ENCODE peak calls at places on chromosomes 1 and 21, in nine cellular contexts. W is heart right ventricle, Q is foreskin fibroblast, C is fibroblast of the aortic adventitia, T is GM06990, M is AG04450, X is nephron progenitor cell, L is IMR-90, K is esophagus muscularis mucosa. F is an unnamed sample.

GRCh38 chr21:42433946-42434551 is 30.3 kb downstream of the UBASH3A start:
- DNase-seq in W (no peak), Q (no peak), C (no peak), T (no peak), M (no peak), X (no peak), L (no peak), K (no peak), F (no peak)

GRCh38 chr1:7405844-7406500 is 365.1 kb upstream of the VAMP3 start:
- DNase-seq in W (peak; percentile 1), Q (no peak), C (no peak), T (no peak), M (no peak), X (no peak), L (no peak), K (peak; percentile 89), F (no peak)

GRCh38 chr1:204358605-204359004 is 1.1 kb downstream of the PLEKHA6 start:
- DNase-seq in W (no peak), Q (no peak), C (no peak), T (no peak), M (no peak), X (no peak), L (no peak), K (no peak), F (no peak)

GRCh38 chr1:25145775-25146381 is 86.4 kb downstream of the SYF2 start:
- DNase-seq in W (no peak), Q (no peak), C (no peak), T (peak; percentile 46), M (no peak), X (peak; percentile 32), L (no peak), K (peak; percentile 78), F (no peak)

GRCh38 chr1:203055166-203055799 is 29.0 kb downstream of the PPFIA4 start:
- DNase-seq in W (no peak), Q (no peak), C (no peak), T (no peak), M (no peak), X (no peak), L (no peak), K (no peak), F (no peak)

GRCh38 chr1:181661569-181661968 is 178.3 kb downstream of the CACNA1E start:
- DNase-seq in W (no peak), Q (no peak), C (no peak), T (no peak), M (no peak), X (no peak), L (no peak), K (no peak), F (no peak)

GRCh38 chr1:95408506-95409136 is 174.6 kb downstream of the RWDD3 start:
- DNase-seq in W (no peak), Q (no peak), C (no peak), T (no peak), M (no peak), X (no peak), L (no peak), K (no peak), F (no peak)

GRCh38 chr1:151693057-151693651 is 23.4 kb downstream of the CELF3 start:
- DNase-seq in W (no peak), Q (peak; percentile 56), C (peak; percentile 59), T (no peak), M (no peak), X (no peak), L (peak; percentile 47), K (no peak), F (peak; percentile 45)

GRCh38 chr1:43522776-43523480 is 7.8 kb upstream of the PTPRF start:
- DNase-seq in W (no peak), Q (peak; percentile 91), C (peak; percentile 45), T (no peak), M (peak; percentile 44), X (no peak), L (peak; percentile 93), K (no peak), F (peak; percentile 83)

GRCh38 chr21:41459884-41460534 is 34.0 kb downstream of the MX1 start:
- DNase-seq in W (no peak), Q (no peak), C (no peak), T (no peak), M (no peak), X (no peak), L (no peak), K (no peak), F (no peak)

DNA sequence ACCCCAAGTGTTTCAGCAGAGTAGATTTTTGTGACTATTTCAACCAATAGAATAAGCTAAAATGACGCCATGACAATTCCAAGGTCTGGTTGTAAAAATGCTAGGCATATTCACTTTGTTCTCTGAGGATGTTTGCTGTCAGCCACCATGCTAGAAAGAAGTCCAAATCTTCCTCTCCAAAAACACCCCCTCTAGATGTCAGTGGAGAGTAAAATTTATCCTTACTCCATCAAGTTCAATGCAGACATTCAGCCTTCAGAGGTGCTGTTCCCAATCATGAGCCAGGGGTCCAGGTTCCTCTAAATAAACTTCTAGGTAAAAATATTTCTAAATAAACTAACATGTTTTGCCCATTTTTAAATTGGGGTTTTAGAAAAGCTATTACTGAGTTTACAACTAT is 395.4 kb upstream of the ADAMTS5 start:
- DNase-seq in W (no peak), Q (no peak), C (peak; percentile 30), T (no peak), M (no peak), X (no peak), L (no peak), K (no peak), F (no peak)
- TF ChIP-seq CTCF in W (peak; percentile 26), Q (no peak), C (peak; percentile 4), T (no peak), M (peak; percentile 21), X (no peak), L (peak; percentile 11), K (peak; percentile 10), F (peak; percentile 53)

DNA sequence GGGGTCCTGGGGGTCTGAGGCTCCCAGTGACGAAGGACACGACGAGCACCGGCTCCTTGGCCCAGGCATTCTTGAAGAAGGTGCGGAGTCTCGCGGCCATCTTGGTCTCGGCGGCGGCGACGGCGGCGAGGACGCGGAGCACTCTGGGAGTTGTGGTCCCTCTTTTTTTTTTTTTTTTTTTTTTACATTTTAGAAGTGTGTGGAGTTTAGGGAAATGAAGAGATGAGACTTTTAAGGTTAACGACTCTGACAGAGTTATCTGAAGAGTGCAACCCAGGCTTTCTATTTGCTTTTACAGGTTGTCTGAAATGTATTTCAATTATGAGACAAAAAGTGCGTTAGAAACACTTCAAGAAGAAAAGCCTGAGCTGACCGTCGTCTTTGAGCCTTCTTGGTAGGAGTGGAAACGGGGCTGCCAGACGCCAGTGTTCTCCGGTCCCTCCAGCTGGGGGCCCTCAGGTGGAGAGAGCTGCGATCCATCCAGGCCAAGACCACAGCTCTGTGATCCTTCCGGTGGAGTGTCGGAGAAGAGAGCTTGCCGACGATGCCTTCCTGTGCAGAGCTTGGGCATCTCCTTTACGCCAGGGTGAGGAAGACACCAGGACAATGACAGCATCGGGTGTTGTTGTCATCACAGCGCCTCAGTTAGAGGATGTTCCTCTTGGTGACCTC is 9.7 kb downstream of the OR2B11 start:
- DNase-seq in W (peak; percentile 57), Q (peak; percentile 83), C (peak; percentile 53), T (peak; percentile 73), M (no peak), X (peak; percentile 39), L (peak; percentile 31), K (no peak), F (peak; percentile 23)
- TF ChIP-seq CTCF in W (no peak), Q (no peak), C (no peak), T (no peak), M (no peak), X (no peak), L (no peak), K (no peak), F (no peak)

DNA sequence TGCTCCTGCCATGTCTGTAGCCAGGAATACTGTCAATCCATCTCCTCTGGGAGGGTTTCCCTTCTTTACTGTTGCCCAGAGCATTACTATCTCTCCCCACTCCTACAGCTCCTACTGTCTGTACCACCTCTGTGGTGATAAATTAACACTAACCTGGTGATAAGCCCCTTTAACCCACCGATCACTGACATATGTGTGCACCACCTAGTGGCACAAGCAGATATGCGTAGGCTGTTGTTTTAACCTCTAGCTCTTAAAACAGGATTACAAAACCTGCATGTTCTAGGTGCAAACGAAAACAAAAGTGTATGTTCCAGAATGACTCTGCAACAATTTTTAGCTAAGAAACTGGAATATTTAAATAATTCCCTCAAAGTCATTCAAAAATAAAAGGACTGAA is 93.9 kb upstream of the BEND5 start:
- DNase-seq in W (no peak), Q (peak; percentile 40), C (peak; percentile 21), T (no peak), M (no peak), X (peak; percentile 7), L (no peak), K (no peak), F (no peak)
- TF ChIP-seq CTCF in W (peak; percentile 32), Q (peak; percentile 37), C (peak; percentile 50), T (peak; percentile 78), M (peak; percentile 31), X (peak; percentile 44), L (peak; percentile 7), K (no peak), F (peak; percentile 9)

DNA sequence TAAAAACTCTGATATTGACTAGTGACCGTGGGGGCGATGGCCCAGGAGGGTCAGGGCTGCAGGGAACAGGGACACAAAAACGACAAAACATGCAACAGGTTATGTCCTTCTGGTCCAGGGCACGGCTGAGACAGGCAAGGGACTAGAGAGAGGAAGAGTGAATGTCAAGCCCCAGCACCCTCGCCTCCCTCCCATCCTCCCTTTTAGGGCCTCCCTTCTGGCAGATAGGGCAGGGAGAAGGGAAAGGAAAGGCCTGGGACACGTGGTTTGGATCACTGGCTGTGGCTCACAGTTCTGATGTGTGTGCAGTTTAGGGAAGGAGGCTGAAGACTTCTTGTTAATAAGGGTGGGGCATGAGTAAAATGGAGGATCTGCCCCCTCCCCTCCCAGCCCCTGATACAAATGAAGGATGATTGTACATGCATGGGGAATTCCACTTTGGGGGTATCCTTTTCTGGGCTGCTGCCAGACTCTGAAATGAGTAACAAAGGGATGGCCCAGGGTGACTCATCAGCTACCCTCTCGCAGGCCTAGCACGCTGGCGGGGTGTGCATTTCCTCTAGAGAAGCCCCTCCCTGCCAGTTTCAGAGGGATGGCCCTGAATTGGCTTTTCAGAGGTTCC is 14.2 kb downstream of the CAPN2 start:
- DNase-seq in W (peak; percentile 85), Q (peak; percentile 98), C (peak; percentile 98), T (peak; percentile 73), M (peak; percentile 90), X (no peak), L (peak; percentile 98), K (peak; percentile 94), F (peak; percentile 91)
- TF ChIP-seq CTCF in W (no peak), Q (no peak), C (no peak), T (no peak), M (no peak), X (no peak), L (no peak), K (no peak), F (no peak)

DNA sequence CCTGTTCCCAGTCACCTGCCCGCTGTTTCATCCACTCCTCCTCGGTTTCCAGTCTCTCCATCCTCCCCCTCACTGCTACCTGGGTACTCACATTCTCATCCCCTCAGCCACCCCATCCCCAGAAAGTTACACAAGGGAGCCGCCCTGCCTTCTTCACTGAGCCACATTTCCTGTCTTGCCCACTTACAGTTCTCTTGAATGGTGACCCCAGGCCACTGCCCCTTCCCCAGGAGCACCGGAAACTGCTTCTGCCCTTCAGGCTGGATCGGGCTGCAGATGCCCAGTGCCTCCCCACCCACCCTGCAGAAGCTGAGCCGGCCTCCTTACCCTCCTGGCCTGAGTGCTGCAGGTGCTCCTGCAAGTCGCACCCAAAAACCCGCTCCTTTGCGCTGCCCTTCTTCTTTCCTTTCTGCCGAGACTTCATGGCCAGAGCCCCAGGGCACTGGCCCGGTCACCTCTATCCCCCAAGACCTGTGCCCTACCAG is 448 bp downstream of the ARHGAP30 start:
- DNase-seq in W (no peak), Q (no peak), C (no peak), T (no peak), M (no peak), X (no peak), L (no peak), K (no peak), F (no peak)
- TF ChIP-seq CTCF in W (no peak), Q (no peak), C (no peak), T (no peak), M (no peak), X (no peak), L (no peak), K (no peak), F (no peak)